ENCODE peak calls at places on chromosome 1, in nine cellular contexts. M is neural progenitor cell; I is astrocyte; Y is heart right ventricle; H is uterus; P is tibial artery; C is CD8-positive, alpha-beta T cell; W is ovary; X is cardiac muscle cell. Z is an unnamed sample.

GRCh38 chr1:214550339-214551051 is 907 bp downstream of the PTPN14 start:
- DNase-seq in M (peak), I (no peak), Y (peak), H (peak), P (no peak), C (no peak), W (no peak), X (no peak), Z (no peak)

GRCh38 chr1:208333676-208334075 is 89.5 kb upstream of the PLXNA2 start:
- DNase-seq in M (no peak), I (no peak), Y (no peak), H (no peak), P (no peak), C (no peak), W (no peak), X (no peak), Z (no peak)

GRCh38 chr1:59323879-59324278 is 27.0 kb downstream of the FGGY start:
- DNase-seq in M (no peak), I (no peak), Y (no peak), H (no peak), P (no peak), C (no peak), W (no peak), X (no peak), Z (no peak)

GRCh38 chr1:41894778-41895483 is 23.8 kb downstream of the HIVEP3 start:
- DNase-seq in M (no peak), I (no peak), Y (no peak), H (no peak), P (no peak), C (no peak), W (no peak), X (no peak), Z (no peak)

GRCh38 chr1:185262151-185262550 is 54.9 kb downstream of the IVNS1ABP start:
- DNase-seq in M (no peak), I (no peak), Y (no peak), H (no peak), P (no peak), C (no peak), W (no peak), X (no peak), Z (no peak)

GRCh38 chr1:202964755-202965440 is 2.2 kb downstream of the CYB5R1 start:
- DNase-seq in M (no peak), I (peak), Y (peak), H (no peak), P (no peak), C (no peak), W (no peak), X (no peak), Z (peak)

GRCh38 chr1:195590649-195591048 is 1017.6 kb downstream of the KCNT2 start:
- DNase-seq in M (no peak), I (peak), Y (no peak), H (no peak), P (no peak), C (no peak), W (no peak), X (no peak), Z (no peak)

GRCh38 chr1:63635681-63636080 is 42.5 kb downstream of the PGM1 start:
- DNase-seq in M (no peak), I (no peak), Y (no peak), H (no peak), P (no peak), C (no peak), W (no peak), X (no peak), Z (peak)

GRCh38 chr1:234869182-234870019 is 259.2 kb downstream of the TOMM20 start:
- DNase-seq in M (no peak), I (no peak), Y (no peak), H (no peak), P (no peak), C (no peak), W (no peak), X (no peak), Z (no peak)

GRCh38 chr1:230142608-230143209 is 75.7 kb downstream of the GALNT2 start:
- DNase-seq in M (no peak), I (peak), Y (no peak), H (no peak), P (no peak), C (no peak), W (no peak), X (no peak), Z (no peak)

GRCh38 chr1:189269011-189269410 is 1208.7 kb downstream of the BRINP3 start:
- DNase-seq in M (peak), I (peak), Y (no peak), H (no peak), P (no peak), C (no peak), W (no peak), X (peak), Z (peak)

GRCh38 chr1:9902060-9902452 is 8.0 kb downstream of the CTNNBIP1 start:
- DNase-seq in M (no peak), I (no peak), Y (no peak), H (no peak), P (no peak), C (no peak), W (no peak), X (no peak), Z (no peak)

GRCh38 chr1:113147826-113148225 is 74.8 kb downstream of the LRIG2 start:
- DNase-seq in M (no peak), I (no peak), Y (no peak), H (no peak), P (no peak), C (no peak), W (no peak), X (no peak), Z (no peak)

GRCh38 chr1:215584389-215584788 is 17.3 kb downstream of the KCTD3 start:
- DNase-seq in M (no peak), I (no peak), Y (no peak), H (no peak), P (no peak), C (no peak), W (no peak), X (no peak), Z (no peak)

GRCh38 chr1:168913711-168914463 is 184.9 kb upstream of the DPT start:
- DNase-seq in M (no peak), I (no peak), Y (no peak), H (no peak), P (no peak), C (no peak), W (no peak), X (no peak), Z (no peak)

GRCh38 chr1:48870596-48870995 is 93.9 kb upstream of the BEND5 start:
- DNase-seq in M (peak), I (no peak), Y (no peak), H (no peak), P (no peak), C (no peak), W (no peak), X (peak), Z (peak)

GRCh38 chr1:39490596-39491145 is 765 bp upstream of the BMP8A start:
- DNase-seq in M (peak), I (no peak), Y (no peak), H (no peak), P (no peak), C (no peak), W (peak), X (no peak), Z (no peak)

GRCh38 chr1:232127190-232127589 is 500.6 kb downstream of the DISC1 start:
- DNase-seq in M (no peak), I (peak), Y (no peak), H (no peak), P (no peak), C (no peak), W (no peak), X (no peak), Z (peak)

GRCh38 chr1:15139654-15140350 is 13.7 kb upstream of the TMEM51 start:
- DNase-seq in M (peak), I (peak), Y (no peak), H (no peak), P (no peak), C (no peak), W (no peak), X (peak), Z (no peak)

GRCh38 chr1:111236806-111237205 is 9.3 kb downstream of the CHI3L2 start:
- DNase-seq in M (no peak), I (no peak), Y (no peak), H (no peak), P (no peak), C (no peak), W (no peak), X (no peak), Z (no peak)

GRCh38 chr1:193479187-193479586 is 292.8 kb upstream of the B3GALT2 start:
- DNase-seq in M (no peak), I (no peak), Y (no peak), H (no peak), P (no peak), C (peak), W (no peak), X (no peak), Z (no peak)

GRCh38 chr1:175419684-175420490 is 227.3 kb upstream of the KIAA0040 start:
- DNase-seq in M (no peak), I (no peak), Y (no peak), H (no peak), P (no peak), C (no peak), W (no peak), X (no peak), Z (no peak)

GRCh38 chr1:110687244-110687643 is 12.5 kb upstream of the KCNA3 start:
- DNase-seq in M (no peak), I (no peak), Y (no peak), H (no peak), P (no peak), C (no peak), W (no peak), X (no peak), Z (peak)

GRCh38 chr1:160954158-160955104 is at the start of gene ITLN2:
- DNase-seq in M (peak), I (no peak), Y (no peak), H (no peak), P (no peak), C (no peak), W (peak), X (peak), Z (peak)

GRCh38 chr1:89257036-89257435 is 15.6 kb downstream of the GBP5 start:
- DNase-seq in M (no peak), I (no peak), Y (no peak), H (no peak), P (no peak), C (no peak), W (no peak), X (no peak), Z (no peak)

GRCh38 chr1:75396258-75396657 is 214.7 kb downstream of the SLC44A5 start:
- DNase-seq in M (no peak), I (no peak), Y (no peak), H (no peak), P (no peak), C (no peak), W (no peak), X (no peak), Z (no peak)

GRCh38 chr1:44256762-44257554 is 43.7 kb downstream of the DMAP1 start:
- DNase-seq in M (no peak), I (no peak), Y (no peak), H (no peak), P (no peak), C (no peak), W (no peak), X (no peak), Z (no peak)

GRCh38 chr1:192914092-192914491 is 105.3 kb downstream of the RGS2 start:
- DNase-seq in M (no peak), I (no peak), Y (no peak), H (no peak), P (no peak), C (no peak), W (no peak), X (no peak), Z (no peak)

GRCh38 chr1:43068911-43069310 is 103.2 kb downstream of the EBNA1BP2 start:
- DNase-seq in M (no peak), I (no peak), Y (no peak), H (no peak), P (no peak), C (no peak), W (no peak), X (no peak), Z (no peak)

GRCh38 chr1:191419842-191420241 is 738.4 kb upstream of the RGS18 start:
- DNase-seq in M (no peak), I (no peak), Y (no peak), H (no peak), P (no peak), C (no peak), W (no peak), X (no peak), Z (no peak)

GRCh38 chr1:207925210-207925609 is 14.3 kb upstream of the CD34 start:
- DNase-seq in M (peak), I (no peak), Y (peak), H (no peak), P (peak), C (no peak), W (peak), X (peak), Z (peak)

GRCh38 chr1:15850450-15851079 is 3.1 kb downstream of the SPEN start:
- DNase-seq in M (no peak), I (no peak), Y (no peak), H (no peak), P (no peak), C (no peak), W (no peak), X (no peak), Z (no peak)

GRCh38 chr1:203480525-203481084 is 5.0 kb downstream of the PRELP start:
- DNase-seq in M (no peak), I (peak), Y (peak), H (peak), P (peak), C (peak), W (peak), X (peak), Z (peak)

GRCh38 chr1:2248127-2248826 is 20.2 kb downstream of the SKI start:
- DNase-seq in M (peak), I (no peak), Y (no peak), H (no peak), P (no peak), C (no peak), W (no peak), X (no peak), Z (no peak)
- TF ChIP-seq CTCF in M (peak), I (no peak), Y (no peak), H (no peak), P (no peak), C (no peak), W (no peak), X (no peak), Z (no peak)

GRCh38 chr1:46393510-46393909 is 607 bp upstream of the FAAH start:
- DNase-seq in M (peak), I (no peak), Y (no peak), H (no peak), P (no peak), C (no peak), W (no peak), X (no peak), Z (no peak)
- H3K4me3 ChIP-seq in M (peak), I (no peak), Y (no peak), H (no peak), P (peak), C (no peak), W (no peak), X (no peak), Z (no peak)

DNA sequence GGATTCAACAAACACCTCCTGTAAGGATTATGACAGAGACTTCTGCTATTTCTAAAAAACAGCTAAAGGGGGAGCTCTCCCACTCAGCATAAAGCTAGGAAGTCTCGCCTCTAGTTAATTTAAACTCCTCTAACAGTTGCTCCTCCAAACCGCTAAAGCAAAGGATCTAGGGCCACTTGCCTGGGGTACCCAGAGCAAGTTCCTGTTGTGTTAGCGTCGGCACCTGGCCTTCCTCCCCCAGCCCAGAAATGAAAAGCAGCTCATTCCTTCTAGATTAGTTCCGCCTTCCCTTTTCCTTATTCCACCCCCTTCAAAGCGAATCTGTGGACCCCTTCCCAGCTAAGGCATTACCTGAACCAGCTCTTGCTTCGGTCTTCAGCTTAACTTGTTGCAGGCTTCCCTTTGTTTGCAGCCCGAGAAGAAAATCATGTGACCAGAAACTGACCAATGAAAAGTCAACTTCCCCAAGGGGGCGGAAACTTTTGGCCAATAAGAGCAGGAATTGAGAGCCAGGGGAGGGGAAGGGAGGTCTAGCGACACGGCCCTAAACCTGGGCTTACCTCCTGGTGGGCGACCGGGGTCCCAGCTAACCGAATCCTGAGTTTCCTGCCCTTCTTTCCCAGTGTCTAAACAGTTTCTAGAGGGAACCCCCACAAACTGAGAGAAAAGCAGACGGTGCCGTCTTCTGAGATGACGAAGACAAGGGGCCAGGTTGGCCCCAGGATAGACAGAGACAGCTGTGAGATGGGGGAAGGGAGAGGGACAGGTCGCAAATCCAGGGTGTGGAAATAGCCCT is at the start of gene PBXIP1:
- DNase-seq in M (peak), I (peak), Y (peak), H (peak), P (peak), C (peak), W (peak), X (peak), Z (peak)
- TF ChIP-seq CTCF in M (peak), I (peak), Y (no peak), H (peak), P (peak), C (no peak), W (no peak), X (peak), Z (peak)

GRCh38 chr1:28395181-28395580 is 25.6 kb downstream of the PHACTR4 start:
- DNase-seq in M (no peak), I (peak), Y (no peak), H (no peak), P (no peak), C (no peak), W (no peak), X (no peak), Z (peak)

GRCh38 chr1:28394136-28394535 is 24.6 kb downstream of the PHACTR4 start:
- DNase-seq in M (no peak), I (no peak), Y (no peak), H (no peak), P (no peak), C (no peak), W (no peak), X (no peak), Z (no peak)

DNA sequence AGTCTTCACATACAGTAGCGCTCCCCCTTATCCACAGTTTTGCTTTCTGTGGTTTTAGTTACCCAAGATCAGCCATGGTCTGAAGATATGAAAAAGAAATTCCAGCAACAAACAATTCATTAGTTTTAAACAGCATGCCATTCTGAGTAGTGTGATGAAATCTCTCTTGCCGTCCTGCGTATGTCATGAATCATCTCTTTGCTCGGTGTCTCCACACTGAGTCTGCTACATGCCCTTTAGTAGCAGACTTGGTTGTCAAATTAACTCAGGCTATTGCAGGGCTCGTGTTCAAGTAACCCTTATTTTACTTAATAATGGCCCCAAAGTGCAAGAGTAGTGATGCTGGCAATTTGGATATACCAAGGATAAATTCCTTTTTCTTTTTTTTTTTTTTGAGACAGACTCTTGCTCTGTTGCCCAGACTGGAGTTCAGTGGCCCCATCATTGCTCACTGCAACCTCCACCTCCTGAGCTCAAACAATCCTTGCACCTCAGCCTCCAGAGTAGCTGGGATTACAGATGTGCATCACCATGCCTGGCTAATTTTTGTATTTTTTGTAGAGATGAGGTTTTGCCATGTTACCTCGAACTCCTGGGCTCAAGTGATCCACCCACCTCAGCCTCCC is 22.6 kb downstream of the PHACTR4 start:
- DNase-seq in M (no peak), I (peak), Y (no peak), H (no peak), P (no peak), C (no peak), W (no peak), X (no peak), Z (peak)
- H3K4me3 ChIP-seq in M (no peak), I (no peak), Y (no peak), H (no peak), P (no peak), C (no peak), W (no peak), X (no peak), Z (no peak)

Z was measured in fibroblast of the aortic adventitia.